ENCODE peak calls at places on chromosomes 12 and 14, in nine cellular contexts. One of them, this sample, is unnamed.

GRCh38 chr14:90495357-90496276 is 98.8 kb downstream of the CALM1 start:
- DNase-seq in fibroblast of lung: peak; percentile 64
- DNase-seq in bronchial epithelial cell: peak; percentile 46
- DNase-seq in AG04450: peak; percentile 44
- DNase-seq in IMR-90: peak; percentile 75
- DNase-seq in fibroblast of mammary gland: peak; percentile 72
- DNase-seq in psoas muscle: no peak
- DNase-seq in CD8-positive, alpha-beta T cell: peak; percentile 14
- DNase-seq in HL-60: peak; percentile 37
- DNase-seq in this sample: peak; percentile 28

GRCh38 chr14:27012641-27013040 is 414.8 kb upstream of the NOVA1 start:
- DNase-seq in psoas muscle: no peak
- DNase-seq in fibroblast of lung: no peak
- DNase-seq in HL-60: no peak
- DNase-seq in IMR-90: no peak
- DNase-seq in fibroblast of mammary gland: no peak
- DNase-seq in AG04450: no peak
- DNase-seq in CD8-positive, alpha-beta T cell: no peak
- DNase-seq in bronchial epithelial cell: no peak
- DNase-seq in this sample: no peak

GRCh38 chr12:43863770-43864366 is 28.0 kb downstream of the TMEM117 start:
- DNase-seq in fibroblast of lung: no peak
- DNase-seq in HL-60: no peak
- DNase-seq in fibroblast of mammary gland: no peak
- DNase-seq in IMR-90: no peak
- DNase-seq in CD8-positive, alpha-beta T cell: no peak
- DNase-seq in bronchial epithelial cell: no peak
- DNase-seq in AG04450: no peak
- DNase-seq in psoas muscle: no peak
- DNase-seq in this sample: no peak

GRCh38 chr12:92295523-92295922 is 149.9 kb upstream of the BTG1 start:
- DNase-seq in AG04450: peak; percentile 36
- DNase-seq in psoas muscle: no peak
- DNase-seq in CD8-positive, alpha-beta T cell: no peak
- DNase-seq in IMR-90: peak; percentile 79
- DNase-seq in HL-60: no peak
- DNase-seq in fibroblast of lung: peak; percentile 77
- DNase-seq in fibroblast of mammary gland: peak; percentile 20
- DNase-seq in bronchial epithelial cell: no peak
- DNase-seq in this sample: no peak

GRCh38 chr12:67853204-67853603 is 136.0 kb upstream of the IFNG-AS1 start:
- DNase-seq in psoas muscle: no peak
- DNase-seq in AG04450: no peak
- DNase-seq in bronchial epithelial cell: no peak
- DNase-seq in fibroblast of lung: peak; percentile 72
- DNase-seq in CD8-positive, alpha-beta T cell: no peak
- DNase-seq in fibroblast of mammary gland: peak; percentile 65
- DNase-seq in HL-60: no peak
- DNase-seq in IMR-90: peak; percentile 35
- DNase-seq in this sample: peak; percentile 62

GRCh38 chr14:55059333-55059732 is 7.9 kb downstream of the MAPK1IP1L start:
- DNase-seq in HL-60: no peak
- DNase-seq in fibroblast of mammary gland: no peak
- DNase-seq in CD8-positive, alpha-beta T cell: no peak
- DNase-seq in psoas muscle: no peak
- DNase-seq in AG04450: no peak
- DNase-seq in fibroblast of lung: no peak
- DNase-seq in IMR-90: no peak
- DNase-seq in bronchial epithelial cell: no peak
- DNase-seq in this sample: no peak

GRCh38 chr12:53181935-53182334 is 1.2 kb upstream of the CSAD start:
- DNase-seq in bronchial epithelial cell: no peak
- DNase-seq in IMR-90: no peak
- DNase-seq in AG04450: no peak
- DNase-seq in HL-60: no peak
- DNase-seq in fibroblast of mammary gland: peak; percentile 11
- DNase-seq in CD8-positive, alpha-beta T cell: no peak
- DNase-seq in fibroblast of lung: no peak
- DNase-seq in psoas muscle: no peak
- DNase-seq in this sample: no peak

GRCh38 chr12:75378354-75378753 is 12.5 kb upstream of the GLIPR1L2 start:
- DNase-seq in bronchial epithelial cell: no peak
- DNase-seq in HL-60: no peak
- DNase-seq in IMR-90: peak; percentile 68
- DNase-seq in CD8-positive, alpha-beta T cell: no peak
- DNase-seq in AG04450: peak; percentile 23
- DNase-seq in fibroblast of mammary gland: peak; percentile 31
- DNase-seq in fibroblast of lung: no peak
- DNase-seq in psoas muscle: no peak
- DNase-seq in this sample: no peak

GRCh38 chr12:94590428-94590827 is 59.9 kb downstream of the TMCC3 start:
- DNase-seq in IMR-90: no peak
- DNase-seq in fibroblast of mammary gland: no peak
- DNase-seq in CD8-positive, alpha-beta T cell: no peak
- DNase-seq in AG04450: no peak
- DNase-seq in HL-60: no peak
- DNase-seq in psoas muscle: no peak
- DNase-seq in bronchial epithelial cell: no peak
- DNase-seq in fibroblast of lung: no peak
- DNase-seq in this sample: no peak

GRCh38 chr14:68460541-68460940 is 332.3 kb downstream of the ZFP36L1 start:
- DNase-seq in bronchial epithelial cell: no peak
- DNase-seq in psoas muscle: no peak
- DNase-seq in HL-60: no peak
- DNase-seq in IMR-90: no peak
- DNase-seq in fibroblast of mammary gland: no peak
- DNase-seq in CD8-positive, alpha-beta T cell: no peak
- DNase-seq in fibroblast of lung: peak; percentile 54
- DNase-seq in AG04450: no peak
- DNase-seq in this sample: no peak

GRCh38 chr12:93573552-93574223 is 1.2 kb downstream of the SOCS2 start:
- DNase-seq in fibroblast of mammary gland: peak; percentile 62
- DNase-seq in fibroblast of lung: peak; percentile 32
- DNase-seq in AG04450: no peak
- DNase-seq in CD8-positive, alpha-beta T cell: no peak
- DNase-seq in bronchial epithelial cell: peak; percentile 66
- DNase-seq in IMR-90: peak; percentile 69
- DNase-seq in HL-60: no peak
- DNase-seq in psoas muscle: no peak
- DNase-seq in this sample: no peak

DNA sequence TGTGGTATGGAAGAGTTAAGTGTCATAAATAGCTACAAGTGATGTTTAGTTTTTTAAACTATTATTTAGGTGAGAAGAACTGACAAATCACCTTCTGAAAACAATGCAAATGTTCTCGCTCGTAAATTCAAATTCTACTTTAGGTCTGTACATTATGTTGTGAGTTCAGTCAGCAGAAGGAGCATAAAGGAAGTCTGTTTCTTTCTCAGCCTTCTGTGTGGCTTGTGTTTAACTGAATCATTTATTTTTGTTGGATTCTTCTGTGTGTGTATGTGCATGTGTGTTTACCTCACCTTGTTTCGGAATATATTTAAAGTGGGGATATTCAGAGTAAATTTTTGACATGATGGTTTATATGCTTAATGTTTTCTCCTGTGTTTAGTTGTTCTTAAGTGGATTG is 285.9 kb downstream of the TMTC2 start:
- DNase-seq in IMR-90: no peak
- DNase-seq in psoas muscle: no peak
- DNase-seq in CD8-positive, alpha-beta T cell: no peak
- DNase-seq in fibroblast of mammary gland: no peak
- DNase-seq in bronchial epithelial cell: no peak
- DNase-seq in AG04450: no peak
- DNase-seq in HL-60: no peak
- DNase-seq in fibroblast of lung: no peak
- DNase-seq in this sample: no peak
- H3K4me3 ChIP-seq in IMR-90: no peak overlapping the region
- H3K4me3 ChIP-seq in psoas muscle: no peak overlapping the region
- H3K4me3 ChIP-seq in CD8-positive, alpha-beta T cell: no peak overlapping the region
- H3K4me3 ChIP-seq in fibroblast of mammary gland: no peak overlapping the region
- H3K4me3 ChIP-seq in bronchial epithelial cell: no peak overlapping the region
- H3K4me3 ChIP-seq in AG04450: no peak overlapping the region
- H3K4me3 ChIP-seq in HL-60: no peak overlapping the region
- H3K4me3 ChIP-seq in fibroblast of lung: no peak overlapping the region
- H3K4me3 ChIP-seq in this sample: no peak overlapping the region

GRCh38 chr12:48004941-48005749 is 869 bp upstream of the COL2A1 start:
- DNase-seq in bronchial epithelial cell: no peak
- DNase-seq in AG04450: no peak
- DNase-seq in psoas muscle: no peak
- DNase-seq in IMR-90: no peak
- DNase-seq in fibroblast of lung: no peak
- DNase-seq in HL-60: no peak
- DNase-seq in fibroblast of mammary gland: no peak
- DNase-seq in CD8-positive, alpha-beta T cell: no peak
- DNase-seq in this sample: no peak
- H3K4me3 ChIP-seq in bronchial epithelial cell: no peak overlapping the region
- H3K4me3 ChIP-seq in AG04450: no peak overlapping the region
- H3K4me3 ChIP-seq in psoas muscle: peak overlapping the region; percentile 66
- H3K4me3 ChIP-seq in IMR-90: no peak overlapping the region
- H3K4me3 ChIP-seq in fibroblast of lung: no peak overlapping the region
- H3K4me3 ChIP-seq in HL-60: no peak overlapping the region
- H3K4me3 ChIP-seq in fibroblast of mammary gland: no peak overlapping the region
- H3K4me3 ChIP-seq in CD8-positive, alpha-beta T cell: peak overlapping the region; percentile 20
- H3K4me3 ChIP-seq in this sample: no peak overlapping the region

GRCh38 chr12:124567035-124567672 is at the start of gene NCOR2:
- DNase-seq in fibroblast of mammary gland: no peak
- DNase-seq in CD8-positive, alpha-beta T cell: peak; percentile 25
- DNase-seq in bronchial epithelial cell: no peak
- DNase-seq in AG04450: no peak
- DNase-seq in HL-60: peak; percentile 23
- DNase-seq in psoas muscle: peak; percentile 51
- DNase-seq in IMR-90: no peak
- DNase-seq in fibroblast of lung: no peak
- DNase-seq in this sample: no peak

GRCh38 chr12:124566181-124567034 is 1.0 kb downstream of the NCOR2 start:
- DNase-seq in psoas muscle: peak; percentile 86
- DNase-seq in fibroblast of mammary gland: peak; percentile 63
- DNase-seq in bronchial epithelial cell: peak; percentile 55
- DNase-seq in IMR-90: peak; percentile 66
- DNase-seq in CD8-positive, alpha-beta T cell: peak; percentile 48
- DNase-seq in AG04450: peak; percentile 33
- DNase-seq in HL-60: peak; percentile 71
- DNase-seq in fibroblast of lung: peak; percentile 80
- DNase-seq in this sample: no peak

GRCh38 chr12:124569375-124570148 is 2.1 kb upstream of the NCOR2 start:
- DNase-seq in fibroblast of mammary gland: no peak
- DNase-seq in psoas muscle: no peak
- DNase-seq in fibroblast of lung: no peak
- DNase-seq in IMR-90: no peak
- DNase-seq in HL-60: no peak
- DNase-seq in bronchial epithelial cell: no peak
- DNase-seq in CD8-positive, alpha-beta T cell: no peak
- DNase-seq in AG04450: no peak
- DNase-seq in this sample: no peak

GRCh38 chr12:124568431-124569374 is 1.3 kb upstream of the NCOR2 start:
- DNase-seq in bronchial epithelial cell: peak; percentile 44
- DNase-seq in fibroblast of mammary gland: peak; percentile 97
- DNase-seq in AG04450: peak; percentile 86
- DNase-seq in psoas muscle: peak; percentile 81
- DNase-seq in IMR-90: peak; percentile 94
- DNase-seq in fibroblast of lung: peak; percentile 95
- DNase-seq in CD8-positive, alpha-beta T cell: no peak
- DNase-seq in HL-60: peak; percentile 88
- DNase-seq in this sample: peak; percentile 89

DNA sequence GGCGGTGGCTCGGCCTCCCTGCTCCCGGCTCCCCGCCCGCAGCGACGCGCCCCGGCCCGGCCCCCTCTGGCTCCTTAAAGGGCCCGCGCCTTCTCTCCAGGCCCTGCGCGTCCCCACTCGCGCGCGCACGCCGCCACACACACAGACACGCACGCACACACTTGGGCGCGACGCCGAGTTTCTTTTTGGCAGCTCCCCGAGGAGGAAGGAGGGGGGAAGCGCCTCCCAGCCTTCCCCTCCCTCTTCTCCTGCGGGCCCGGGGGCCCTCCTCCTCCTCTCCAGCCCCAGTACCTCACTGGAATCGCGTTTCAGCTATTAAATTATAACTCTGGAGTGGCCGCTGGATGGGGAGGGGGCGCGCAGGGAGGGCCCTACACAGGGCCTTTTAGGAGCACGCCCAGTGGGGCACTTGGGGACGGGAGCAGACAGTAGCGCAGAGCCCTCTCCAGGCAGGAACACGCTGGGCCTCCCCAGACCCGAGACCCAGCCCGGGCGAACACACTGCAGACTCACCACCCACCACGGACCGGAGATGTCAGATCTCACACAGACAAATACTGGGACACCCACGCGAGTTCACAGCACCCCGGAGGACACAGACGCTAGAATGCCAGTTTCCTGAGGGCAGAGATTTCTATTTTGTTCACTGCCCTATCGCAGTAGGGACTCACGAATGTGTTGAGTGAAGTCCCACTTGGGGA is 411 bp upstream of the NCOR2 start:
- DNase-seq in CD8-positive, alpha-beta T cell: peak; percentile 74
- DNase-seq in AG04450: peak; percentile 92
- DNase-seq in fibroblast of lung: peak; percentile 97
- DNase-seq in bronchial epithelial cell: peak; percentile 22
- DNase-seq in psoas muscle: peak; percentile 95
- DNase-seq in IMR-90: peak; percentile 94
- DNase-seq in fibroblast of mammary gland: peak; percentile 91
- DNase-seq in HL-60: peak; percentile 79
- DNase-seq in this sample: peak; percentile 92
- H3K4me3 ChIP-seq in CD8-positive, alpha-beta T cell: peak overlapping the region; percentile 84
- H3K4me3 ChIP-seq in AG04450: peak overlapping the region; percentile 41
- H3K4me3 ChIP-seq in fibroblast of lung: no peak overlapping the region
- H3K4me3 ChIP-seq in bronchial epithelial cell: peak overlapping the region; percentile 88
- H3K4me3 ChIP-seq in psoas muscle: peak overlapping the region; percentile 65
- H3K4me3 ChIP-seq in IMR-90: peak overlapping the region; percentile 0
- H3K4me3 ChIP-seq in fibroblast of mammary gland: peak overlapping the region; percentile 23
- H3K4me3 ChIP-seq in HL-60: peak overlapping the region; percentile 35
- H3K4me3 ChIP-seq in this sample: peak overlapping the region; percentile 34

GRCh38 chr12:106078358-106079025 is 60.3 kb downstream of the NUAK1 start:
- DNase-seq in psoas muscle: peak; percentile 78
- DNase-seq in IMR-90: peak; percentile 64
- DNase-seq in bronchial epithelial cell: peak; percentile 32
- DNase-seq in HL-60: no peak
- DNase-seq in AG04450: no peak
- DNase-seq in fibroblast of lung: peak; percentile 92
- DNase-seq in fibroblast of mammary gland: peak; percentile 65
- DNase-seq in CD8-positive, alpha-beta T cell: no peak
- DNase-seq in this sample: no peak
- H3K4me3 ChIP-seq in psoas muscle: no peak overlapping the region
- H3K4me3 ChIP-seq in IMR-90: no peak overlapping the region
- H3K4me3 ChIP-seq in bronchial epithelial cell: no peak overlapping the region
- H3K4me3 ChIP-seq in HL-60: no peak overlapping the region
- H3K4me3 ChIP-seq in AG04450: no peak overlapping the region
- H3K4me3 ChIP-seq in fibroblast of lung: no peak overlapping the region
- H3K4me3 ChIP-seq in fibroblast of mammary gland: no peak overlapping the region
- H3K4me3 ChIP-seq in CD8-positive, alpha-beta T cell: no peak overlapping the region
- H3K4me3 ChIP-seq in this sample: no peak overlapping the region